ENCODE peak calls at places on chromosomes 5 and 9, in four cellular contexts. T is heart right ventricle; I is right cardiac atrium; G is stimulated activated CD4-positive, alpha-beta T cell treated with anti-CD3 and anti-CD28 coated beads, Interleukin-15, amount 100 ng/mL, for 24 hours. S is an unnamed sample.

GRCh38 chr9:85212887-85213286 is 528.9 kb downstream of the AGTPBP1 start:
- DNase-seq in T (no peak), I (no peak), G (peak), S (no peak)

GRCh38 chr9:121640076-121640475 is 11.4 kb upstream of the DAB2IP start:
- DNase-seq in T (peak), I (peak), G (peak), S (no peak)

GRCh38 chr5:39586185-39586584 is 161.4 kb upstream of the DAB2 start:
- DNase-seq in T (no peak), I (no peak), G (no peak), S (no peak)

GRCh38 chr5:74320526-74320925 is 320.0 kb downstream of the ENC1 start:
- DNase-seq in T (no peak), I (no peak), G (no peak), S (no peak)

GRCh38 chr5:55172051-55172899 is 702 bp downstream of the CDC20B start:
- DNase-seq in T (no peak), I (no peak), G (peak), S (no peak)

GRCh38 chr5:160262151-160262550 is 32.8 kb downstream of the FABP6 start:
- DNase-seq in T (no peak), I (no peak), G (no peak), S (no peak)

GRCh38 chr5:591746-592145 is 20.4 kb upstream of the CEP72 start:
- DNase-seq in T (no peak), I (no peak), G (no peak), S (no peak)

GRCh38 chr5:52989781-52990530 is 804 bp downstream of the ITGA2 start:
- DNase-seq in T (peak), I (peak), G (peak), S (no peak)

GRCh38 chr9:111483419-111483861 is 743 bp downstream of the ECPAS start:
- DNase-seq in T (peak), I (no peak), G (peak), S (peak)

GRCh38 chr9:130034570-130034969 is 8.4 kb downstream of the FNBP1 start:
- DNase-seq in T (no peak), I (no peak), G (peak), S (no peak)

GRCh38 chr9:129989740-129990139 is 53.2 kb downstream of the FNBP1 start:
- DNase-seq in T (no peak), I (peak), G (no peak), S (no peak)

GRCh38 chr5:107869459-107870115 is 198.8 kb upstream of the EFNA5 start:
- DNase-seq in T (no peak), I (no peak), G (no peak), S (no peak)

GRCh38 chr5:123813937-123814624 is 302.1 kb downstream of the CSNK1G3 start:
- DNase-seq in T (no peak), I (no peak), G (no peak), S (no peak)

GRCh38 chr9:134637241-134637640 is 4.4 kb upstream of the COL5A1 start:
- DNase-seq in T (no peak), I (peak), G (no peak), S (no peak)

GRCh38 chr5:35247645-35248034 is 17.4 kb upstream of the PRLR start:
- DNase-seq in T (no peak), I (no peak), G (no peak), S (no peak)

GRCh38 chr9:91795500-91796241 is 154.4 kb downstream of the ROR2 start:
- DNase-seq in T (no peak), I (peak), G (no peak), S (peak)

GRCh38 chr5:151094054-151094858 is 13.4 kb upstream of the TNIP1 start:
- DNase-seq in T (no peak), I (no peak), G (peak), S (no peak)

GRCh38 chr9:87148391-87149237 is 201.3 kb upstream of the GAS1 start:
- DNase-seq in T (peak), I (peak), G (peak), S (peak)

GRCh38 chr5:172534229-172535169 is 80.2 kb upstream of the SH3PXD2B start:
- DNase-seq in T (no peak), I (no peak), G (no peak), S (no peak)

S was measured in Right ventricle myocardium inferior.